ENCODE peak calls at places on chromosome X, in six cellular contexts. N is fibroblast of lung, G is WERI-Rb-1, Y is thyroid gland, H is epithelial cell of prostate, X is endothelial cell. F is an unnamed sample.

GRCh38 chrX:139692506-139692849 is 15.5 kb downstream of the MCF2 start:
- DNase-seq in N (no peak), G (no peak), Y (peak), H (no peak), X (no peak), F (no peak)

GRCh38 chrX:72735561-72735960 is 21.5 kb upstream of the PHKA1 start:
- DNase-seq in N (peak), G (no peak), Y (no peak), H (no peak), X (no peak), F (no peak)

GRCh38 chrX:96372313-96373046 is 312.2 kb upstream of the DIAPH2 start:
- DNase-seq in N (peak), G (no peak), Y (peak), H (no peak), X (peak), F (no peak)

GRCh38 chrX:115284877-115285276 is 4.6 kb upstream of the LUZP4 start:
- DNase-seq in N (peak), G (no peak), Y (no peak), H (no peak), X (no peak), F (no peak)

GRCh38 chrX:23694606-23695005 is 27.3 kb downstream of the PRDX4 start:
- DNase-seq in N (peak), G (peak), Y (peak), H (no peak), X (peak), F (no peak)

GRCh38 chrX:47174846-47175587 is 18.6 kb upstream of the UBA1 start:
- DNase-seq in N (no peak), G (no peak), Y (no peak), H (no peak), X (no peak), F (peak)

GRCh38 chrX:46236411-46236810 is 308.8 kb downstream of the ZNF674 start:
- DNase-seq in N (no peak), G (no peak), Y (no peak), H (no peak), X (no peak), F (no peak)

GRCh38 chrX:17057209-17057608 is 110.8 kb downstream of the REPS2 start:
- DNase-seq in N (no peak), G (no peak), Y (no peak), H (no peak), X (no peak), F (no peak)

GRCh38 chrX:37371578-37371981 is 22.4 kb downstream of the PRRG1 start:
- DNase-seq in N (no peak), G (no peak), Y (peak), H (no peak), X (no peak), F (peak)

GRCh38 chrX:107025538-107025937 is 25.5 kb upstream of the MORC4 start:
- DNase-seq in N (peak), G (no peak), Y (no peak), H (no peak), X (peak), F (no peak)

GRCh38 chrX:10512258-10512657 is 108.1 kb downstream of the MID1 start:
- DNase-seq in N (peak), G (no peak), Y (no peak), H (peak), X (no peak), F (no peak)

GRCh38 chrX:151516538-151517187 is 46.8 kb upstream of the PASD1 start:
- DNase-seq in N (no peak), G (no peak), Y (no peak), H (no peak), X (no peak), F (no peak)

GRCh38 chrX:108020631-108021030 is 24.2 kb upstream of the VSIG1 start:
- DNase-seq in N (peak), G (no peak), Y (no peak), H (no peak), X (peak), F (no peak)

GRCh38 chrX:42803320-42803719 is 25.4 kb upstream of the PPP1R2C start:
- DNase-seq in N (peak), G (no peak), Y (no peak), H (no peak), X (no peak), F (no peak)

GRCh38 chrX:132401935-132402334 is 86.9 kb downstream of the MBNL3 start:
- DNase-seq in N (no peak), G (no peak), Y (no peak), H (peak), X (no peak), F (no peak)

GRCh38 chrX:31889028-31889427 is 817.2 kb upstream of the FTHL17 start:
- DNase-seq in N (no peak), G (no peak), Y (no peak), H (no peak), X (no peak), F (no peak)

GRCh38 chrX:34341258-34341657 is 209.1 kb upstream of the FAM47A start:
- DNase-seq in N (no peak), G (no peak), Y (no peak), H (no peak), X (no peak), F (no peak)

GRCh38 chrX:781216-782211 is 150.9 kb downstream of the SHOX start:
- DNase-seq in N (no peak), G (no peak), Y (no peak), H (no peak), X (no peak), F (no peak)

GRCh38 chrX:123975180-123975579 is 13.7 kb downstream of the STAG2 start:
- DNase-seq in N (no peak), G (no peak), Y (no peak), H (no peak), X (no peak), F (no peak)

GRCh38 chrX:53587795-53588194 is 98.7 kb downstream of the HUWE1 start:
- DNase-seq in N (no peak), G (no peak), Y (no peak), H (no peak), X (no peak), F (no peak)

GRCh38 chrX:9738146-9738545 is 27.5 kb downstream of the GPR143 start:
- DNase-seq in N (no peak), G (no peak), Y (no peak), H (no peak), X (no peak), F (no peak)

GRCh38 chrX:7028246-7028645 is 119.3 kb upstream of the STS start:
- DNase-seq in N (peak), G (no peak), Y (no peak), H (no peak), X (no peak), F (no peak)

GRCh38 chrX:113551919-113552318 is 711.3 kb upstream of the AMOT start:
- DNase-seq in N (no peak), G (no peak), Y (no peak), H (no peak), X (no peak), F (no peak)

GRCh38 chrX:15298201-15298600 is 17.2 kb downstream of the ASB11 start:
- DNase-seq in N (no peak), G (no peak), Y (no peak), H (no peak), X (no peak), F (no peak)

GRCh38 chrX:10022580-10023245 is 55.6 kb downstream of the CLDN34 start:
- DNase-seq in N (peak), G (peak), Y (no peak), H (no peak), X (no peak), F (peak)